ENCODE peak calls at places on chromosomes 5 and 9, in seven cellular contexts. Z, X, F, A, V, U and K are unnamed samples.

GRCh38 chr9:103397868-103398600 is 402.9 kb downstream of the CYLC2 start:
- DNase-seq in Z (peak), X (peak), F (peak), A (no peak), V (no peak), U (peak), K (peak)

GRCh38 chr9:113578877-113579269 is 115.3 kb downstream of the RGS3 start:
- DNase-seq in Z (no peak), X (no peak), F (no peak), A (peak), V (no peak), U (peak), K (no peak)

GRCh38 chr9:136140966-136141365 is 22.3 kb upstream of the TMEM250 start:
- DNase-seq in Z (no peak), X (no peak), F (no peak), A (no peak), V (no peak), U (no peak), K (peak)

GRCh38 chr5:128470663-128471062 is 67.4 kb downstream of the FBN2 start:
- DNase-seq in Z (no peak), X (no peak), F (no peak), A (no peak), V (no peak), U (no peak), K (no peak)

GRCh38 chr5:27491047-27491446 is 452.7 kb upstream of the CDH9 start:
- DNase-seq in Z (no peak), X (no peak), F (no peak), A (no peak), V (no peak), U (no peak), K (no peak)

GRCh38 chr9:96331236-96331947 is 29.4 kb upstream of the HSD17B3 start:
- DNase-seq in Z (no peak), X (no peak), F (no peak), A (no peak), V (no peak), U (peak), K (no peak)

GRCh38 chr9:99269429-99269828 is 47.3 kb downstream of the SEC61B start:
- DNase-seq in Z (no peak), X (no peak), F (no peak), A (no peak), V (no peak), U (no peak), K (no peak)

GRCh38 chr5:139796061-139796806 is 626 bp downstream of the PSD2 start:
- DNase-seq in Z (peak), X (no peak), F (peak), A (no peak), V (no peak), U (no peak), K (peak)

GRCh38 chr5:53473644-53474043 is 6.8 kb upstream of the FST start:
- DNase-seq in Z (no peak), X (no peak), F (no peak), A (no peak), V (no peak), U (no peak), K (no peak)

GRCh38 chr5:59766394-59766793 is 127.1 kb downstream of the PDE4D start:
- DNase-seq in Z (no peak), X (peak), F (peak), A (no peak), V (no peak), U (no peak), K (no peak)

GRCh38 chr5:157564149-157564711 is 11.3 kb downstream of the ADAM19 start:
- DNase-seq in Z (peak), X (no peak), F (no peak), A (no peak), V (no peak), U (no peak), K (no peak)

GRCh38 chr5:75023368-75024159 is 28.8 kb downstream of the GCNT4 start:
- DNase-seq in Z (no peak), X (no peak), F (no peak), A (peak), V (no peak), U (no peak), K (no peak)

GRCh38 chr5:32443541-32444190 is 874 bp downstream of the ZFR start:
- DNase-seq in Z (peak), X (peak), F (peak), A (peak), V (peak), U (peak), K (peak)

GRCh38 chr5:74313896-74314295 is 326.6 kb downstream of the ENC1 start:
- DNase-seq in Z (no peak), X (no peak), F (no peak), A (no peak), V (no peak), U (no peak), K (no peak)

GRCh38 chr9:114418053-114418452 is 30.3 kb upstream of the AKNA start:
- DNase-seq in Z (no peak), X (no peak), F (no peak), A (no peak), V (no peak), U (no peak), K (no peak)

GRCh38 chr9:136422876-136423275 is 12.4 kb downstream of the PMPCA start:
- DNase-seq in Z (no peak), X (no peak), F (no peak), A (no peak), V (no peak), U (no peak), K (no peak)

GRCh38 chr5:93296338-93296737 is 284.7 kb downstream of the NR2F1-AS1 start:
- DNase-seq in Z (no peak), X (no peak), F (no peak), A (no peak), V (no peak), U (no peak), K (no peak)

GRCh38 chr9:89969156-89969566 is 364.3 kb downstream of the GADD45G start:
- DNase-seq in Z (no peak), X (no peak), F (no peak), A (no peak), V (no peak), U (no peak), K (no peak)

GRCh38 chr9:21802418-21803000 is at the start of gene MTAP:
- DNase-seq in Z (peak), X (peak), F (peak), A (peak), V (peak), U (peak), K (peak)

GRCh38 chr5:174735498-174736350 is 11.3 kb downstream of the MSX2 start:
- DNase-seq in Z (peak), X (peak), F (no peak), A (no peak), V (no peak), U (no peak), K (no peak)
- TF ChIP-seq CTCF in Z (peak), X (peak), F (peak), A (no peak), V (peak), U (no peak), K (no peak)

GRCh38 chr5:9339206-9339818 is 206.6 kb downstream of the SEMA5A start:
- DNase-seq in Z (no peak), X (no peak), F (no peak), A (no peak), V (no peak), U (no peak), K (peak)
- TF ChIP-seq CTCF in Z (peak), X (no peak), F (peak), A (no peak), V (no peak), U (peak), K (peak)

GRCh38 chr5:73135429-73136276 is 15.3 kb downstream of the TMEM171 start:
- DNase-seq in Z (peak), X (no peak), F (no peak), A (no peak), V (no peak), U (no peak), K (no peak)
- TF ChIP-seq CTCF in Z (peak), X (peak), F (no peak), A (peak), V (no peak), U (peak), K (peak)

GRCh38 chr5:150573867-150574817 is 66.2 kb downstream of the NDST1 start:
- DNase-seq in Z (no peak), X (no peak), F (no peak), A (no peak), V (peak), U (no peak), K (no peak)
- TF ChIP-seq CTCF in Z (peak), X (no peak), F (no peak), A (no peak), V (no peak), U (no peak), K (no peak)

GRCh38 chr9:111393971-111394370 is 63.9 kb upstream of the OR2K2 start:
- DNase-seq in Z (no peak), X (no peak), F (no peak), A (no peak), V (no peak), U (no peak), K (no peak)

GRCh38 chr9:111400564-111400898 is 70.5 kb upstream of the OR2K2 start:
- DNase-seq in Z (no peak), X (no peak), F (no peak), A (no peak), V (no peak), U (no peak), K (no peak)

GRCh38 chr9:111405701-111406100 is 75.7 kb upstream of the OR2K2 start:
- DNase-seq in Z (no peak), X (no peak), F (no peak), A (no peak), V (no peak), U (no peak), K (no peak)

GRCh38 chr9:111399211-111399739 is 69.3 kb upstream of the OR2K2 start:
- DNase-seq in Z (no peak), X (no peak), F (no peak), A (no peak), V (no peak), U (no peak), K (no peak)

GRCh38 chr9:111399772-111400563 is 69.9 kb upstream of the OR2K2 start:
- DNase-seq in Z (no peak), X (peak), F (no peak), A (no peak), V (no peak), U (peak), K (no peak)
- TF ChIP-seq CTCF in Z (peak), X (peak), F (no peak), A (no peak), V (no peak), U (peak), K (no peak)

DNA sequence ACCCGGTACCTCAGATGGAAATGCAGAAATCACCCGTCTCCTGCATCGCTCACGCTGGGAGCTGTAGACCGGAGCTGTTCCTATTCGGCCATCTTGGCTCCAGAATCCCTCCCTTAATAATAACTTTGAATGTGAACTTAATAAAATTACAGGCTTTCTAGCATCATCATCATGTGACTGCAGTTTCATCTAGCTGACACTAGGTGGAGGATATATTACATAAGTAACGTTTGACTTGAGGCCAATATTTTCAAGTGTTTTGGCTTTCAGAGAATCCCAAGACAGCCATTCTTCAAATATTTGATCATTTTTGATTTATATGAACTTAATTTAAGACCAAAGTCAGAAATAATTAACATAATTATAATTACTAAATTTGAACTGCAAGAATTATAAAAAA is 474.9 kb upstream of the CDH10 start:
- DNase-seq in Z (peak), X (no peak), F (no peak), A (no peak), V (no peak), U (peak), K (no peak)
- TF ChIP-seq CTCF in Z (no peak), X (no peak), F (no peak), A (no peak), V (no peak), U (peak), K (peak)

DNA sequence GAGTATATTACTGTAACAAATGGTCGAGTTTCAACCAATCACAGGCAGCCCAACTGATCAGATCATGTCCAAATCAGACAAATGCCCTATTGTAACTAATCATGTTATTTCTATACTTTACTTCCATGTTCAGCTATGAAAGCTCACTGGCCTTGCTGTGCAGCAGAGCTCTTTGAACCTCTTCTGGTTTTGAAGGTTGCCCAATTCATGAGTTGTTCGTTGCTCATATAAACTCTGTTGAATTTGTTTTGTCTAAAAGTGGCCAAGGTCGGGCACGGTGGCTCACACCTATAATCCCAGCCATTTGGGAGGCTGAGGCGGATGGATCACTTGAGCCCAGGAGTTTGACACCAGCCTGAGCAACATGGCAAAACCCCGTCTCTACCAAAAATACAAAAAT is 21.6 kb downstream of the PDE6A start:
- DNase-seq in Z (no peak), X (no peak), F (no peak), A (no peak), V (no peak), U (no peak), K (no peak)
- TF ChIP-seq CTCF in Z (no peak), X (no peak), F (no peak), A (no peak), V (no peak), U (no peak), K (no peak)